ENCODE peak calls at places on chromosomes 11 and 22, in ten cellular contexts. J is HTR-8/SVneo, Y is SHP77 treated with DMSO at 0.1 percent for 48 hours, D is RPMI7951, L is C1 segment of cervical spinal cord, E is DMS79 treated with DMSO at 0.1 percent for 48 hours, Z is prostate gland, O is osteoblast, K is HFFc6, F is fibroblast of the aortic adventitia. G is an unnamed sample.

GRCh38 chr11:90912631-90913030 is 689.8 kb upstream of the CHORDC1 start:
- DNase-seq in Z (no peak), E (no peak), O (no peak), D (no peak), K (no peak), Y (no peak), L (no peak), J (no peak), F (no peak), G (no peak)

GRCh38 chr11:34809191-34810106 is 106.7 kb downstream of the APIP start:
- DNase-seq in Z (peak; percentile 38), O (no peak), F (peak; percentile 47), L (no peak), K (peak; percentile 25), J (no peak), E (no peak), Y (no peak), D (peak; percentile 40), G (no peak)

GRCh38 chr11:76243157-76243556 is 36.9 kb upstream of the WNT11 start:
- DNase-seq in D (no peak), F (no peak), Y (no peak), Z (no peak), L (no peak), O (no peak), K (no peak), J (no peak), E (peak; percentile 62), G (no peak)

GRCh38 chr22:37492428-37493344 is 6.5 kb upstream of the MFNG start:
- DNase-seq in K (peak; percentile 63), L (no peak), J (no peak), O (peak; percentile 97), Z (no peak), F (peak; percentile 35), E (no peak), D (peak; percentile 80), Y (no peak), G (peak; percentile 41)

GRCh38 chr11:69587454-69588081 is 53.4 kb upstream of the CCND1 start:
- DNase-seq in E (no peak), Y (no peak), O (peak; percentile 93), D (peak; percentile 93), F (peak; percentile 30), J (peak; percentile 73), Z (no peak), K (peak; percentile 93), L (no peak), G (no peak)

GRCh38 chr22:43401233-43401632 is 10.6 kb upstream of the MPPED1 start:
- DNase-seq in O (no peak), L (no peak), F (no peak), E (no peak), K (no peak), Z (no peak), D (no peak), Y (no peak), J (no peak), G (no peak)

GRCh38 chr11:67401495-67402191 is at the start of gene PPP1CA:
- DNase-seq in J (peak; percentile 97), L (peak; percentile 90), K (peak; percentile 79), O (peak; percentile 100), F (peak; percentile 82), D (peak; percentile 85), E (peak; percentile 71), Y (peak; percentile 86), Z (peak; percentile 86), G (peak; percentile 86)

GRCh38 chr11:112355726-112356125 is 95.1 kb upstream of the PLET1 start:
- DNase-seq in Y (peak; percentile 26), D (peak; percentile 86), Z (no peak), O (peak; percentile 48), J (peak; percentile 64), F (peak; percentile 27), E (peak; percentile 24), K (peak; percentile 6), L (no peak), G (no peak)

GRCh38 chr11:132862137-132862536 is 670.2 kb downstream of the OPCML start:
- DNase-seq in J (no peak), D (peak; percentile 35), Z (no peak), E (no peak), Y (no peak), K (no peak), F (no peak), O (no peak), L (no peak), G (no peak)

GRCh38 chr11:47675851-47676250 is 33.5 kb upstream of the MTCH2 start:
- DNase-seq in Z (no peak), D (no peak), F (no peak), K (no peak), E (no peak), O (no peak), Y (no peak), J (no peak), L (no peak), G (no peak)

GRCh38 chr11:103358251-103358650 is 249.0 kb downstream of the DYNC2H1 start:
- DNase-seq in L (no peak), E (no peak), O (no peak), Y (no peak), K (peak; percentile 42), D (no peak), Z (no peak), J (no peak), F (peak; percentile 35), G (no peak)

GRCh38 chr11:1546536-1547466 is 25.3 kb downstream of the DUSP8 start:
- DNase-seq in K (no peak), F (no peak), O (peak; percentile 98), Y (no peak), D (no peak), J (peak; percentile 81), Z (no peak), L (peak; percentile 49), E (peak; percentile 21), G (no peak)

GRCh38 chr11:119338318-119338890 is 2.3 kb downstream of the C1QTNF5 start:
- DNase-seq in O (peak; percentile 99), K (peak; percentile 52), J (peak; percentile 90), F (peak; percentile 79), Y (peak; percentile 33), D (peak; percentile 60), L (peak; percentile 70), Z (peak; percentile 50), E (peak; percentile 35), G (no peak)

GRCh38 chr11:67449116-67449844 is 3.2 kb downstream of the GPR152 start:
- DNase-seq in O (peak; percentile 89), K (no peak), J (no peak), E (no peak), L (no peak), Y (peak; percentile 82), Z (no peak), D (no peak), F (no peak), G (no peak)

GRCh38 chr11:85822814-85823213 is 11.9 kb upstream of the SYTL2 start:
- DNase-seq in Z (no peak), O (peak; percentile 69), K (peak; percentile 29), F (peak; percentile 42), E (no peak), L (no peak), Y (no peak), D (peak; percentile 84), J (no peak), G (no peak)

GRCh38 chr22:46107089-46107664 is 43.1 kb upstream of the PPARA start:
- DNase-seq in E (peak; percentile 63), Y (peak; percentile 80), J (no peak), L (no peak), O (peak; percentile 92), F (no peak), Z (peak; percentile 88), D (no peak), K (no peak), G (no peak)

GRCh38 chr11:34243620-34244493 is 114.0 kb downstream of the ABTB2 start:
- DNase-seq in O (peak; percentile 92), L (no peak), F (peak; percentile 81), Z (peak; percentile 14), D (peak; percentile 80), Y (no peak), K (peak; percentile 39), J (peak; percentile 66), E (peak; percentile 4), G (peak; percentile 75)

GRCh38 chr22:31870890-31871289 is 73.4 kb upstream of the YWHAH start:
- DNase-seq in Y (peak; percentile 5), E (no peak), D (peak; percentile 89), F (no peak), Z (peak; percentile 30), K (peak; percentile 84), L (no peak), J (no peak), O (peak; percentile 89), G (no peak)

GRCh38 chr22:38709306-38709705 is 3.6 kb downstream of the GTPBP1 start:
- DNase-seq in J (no peak), F (no peak), O (no peak), L (no peak), D (no peak), E (no peak), K (no peak), Z (no peak), Y (no peak), G (no peak)

GRCh38 chr11:26014456-26015115 is 317.3 kb upstream of the ANO3 start:
- DNase-seq in L (no peak), J (no peak), Z (no peak), E (no peak), D (no peak), F (peak; percentile 25), Y (no peak), O (no peak), K (no peak), G (no peak)

GRCh38 chr11:19398772-19399542 is 158.2 kb upstream of the E2F8 start:
- DNase-seq in L (no peak), E (no peak), F (peak; percentile 74), D (no peak), O (peak; percentile 84), Y (no peak), K (peak; percentile 83), Z (no peak), J (peak; percentile 23), G (no peak)

GRCh38 chr11:94271885-94272372 is 32.5 kb upstream of the IZUMO1R start:
- DNase-seq in L (no peak), D (no peak), E (no peak), F (no peak), O (no peak), Y (no peak), J (no peak), K (no peak), Z (no peak), G (peak; percentile 27)

GRCh38 chr11:33532720-33533119 is 167.9 kb downstream of the C11orf91 start:
- DNase-seq in F (no peak), E (no peak), O (no peak), J (no peak), K (no peak), Z (no peak), L (no peak), D (no peak), Y (no peak), G (no peak)

GRCh38 chr22:25557218-25557617 is 7.3 kb upstream of the GRK3 start:
- DNase-seq in D (no peak), E (no peak), J (no peak), Y (no peak), O (no peak), K (no peak), L (no peak), F (no peak), Z (no peak), G (no peak)

GRCh38 chr11:28384418-28384817 is 276.2 kb downstream of the METTL15 start:
- DNase-seq in Y (no peak), O (no peak), J (no peak), E (no peak), F (peak; percentile 95), Z (no peak), D (peak; percentile 95), K (peak; percentile 98), L (no peak), G (no peak)

GRCh38 chr11:102994101-102994500 is 38.6 kb upstream of the MMP13 start:
- DNase-seq in F (no peak), J (peak; percentile 25), D (peak; percentile 54), Y (no peak), O (no peak), K (no peak), E (no peak), Z (no peak), L (no peak), G (no peak)

GRCh38 chr11:34027516-34028406 is 23.8 kb upstream of the CAPRIN1 start:
- DNase-seq in Y (no peak), K (no peak), D (no peak), L (no peak), Z (peak; percentile 10), J (no peak), F (no peak), O (no peak), E (peak; percentile 79), G (no peak)

GRCh38 chr11:27497284-27497866 is 9.2 kb downstream of the LIN7C start:
- DNase-seq in D (peak; percentile 17), E (peak; percentile 9), L (no peak), K (peak; percentile 19), Y (no peak), J (peak; percentile 30), O (no peak), Z (no peak), F (peak; percentile 44), G (no peak)